ENCODE peak calls at places on chromosomes 12 and 14, in four cellular contexts. A, F, K and R are unnamed samples.

GRCh38 chr14:71661441-71661840 is 270.8 kb upstream of the RGS6 start:
- DNase-seq in F (no peak), A (no peak), K (no peak), R (no peak)

GRCh38 chr14:22563987-22564386 is 25.0 kb downstream of the DAD1 start:
- DNase-seq in A (no peak), K (no peak), F (no peak), R (no peak)

GRCh38 chr14:68607081-68607851 is 185.6 kb downstream of the ZFP36L1 start:
- DNase-seq in K (no peak), F (no peak), A (no peak), R (peak)

GRCh38 chr14:77542349-77543239 is 44.0 kb upstream of the ISM2 start:
- DNase-seq in K (no peak), A (no peak), F (no peak), R (peak)

GRCh38 chr14:85599939-85600338 is 70.0 kb downstream of the FLRT2 start:
- DNase-seq in K (peak), F (no peak), A (peak), R (no peak)

GRCh38 chr14:77406086-77406485 is 17.2 kb downstream of the NOXRED1 start:
- DNase-seq in A (no peak), K (no peak), F (no peak), R (no peak)

GRCh38 chr14:90406384-90406798 is 9.6 kb downstream of the CALM1 start:
- DNase-seq in F (no peak), K (no peak), A (no peak), R (no peak)

GRCh38 chr14:94161087-94161486 is 13.0 kb upstream of the PPP4R4 start:
- DNase-seq in A (no peak), K (no peak), F (no peak), R (no peak)

GRCh38 chr12:74415633-74416032 is 122.0 kb upstream of the ATXN7L3B start:
- DNase-seq in A (no peak), K (no peak), F (no peak), R (peak)

GRCh38 chr12:8527250-8528130 is 13.2 kb downstream of the CLEC4E start:
- DNase-seq in A (no peak), K (no peak), F (no peak), R (no peak)

GRCh38 chr12:88628856-88629509 is 48.7 kb upstream of the KITLG start:
- DNase-seq in K (no peak), A (no peak), F (no peak), R (no peak)

GRCh38 chr12:51357374-51358047 is 11.0 kb upstream of the CELA1 start:
- DNase-seq in K (no peak), F (no peak), A (no peak), R (no peak)

GRCh38 chr14:103527408-103528157 is 1.4 kb upstream of the TRMT61A start:
- DNase-seq in F (no peak), K (no peak), A (no peak), R (no peak)

GRCh38 chr12:24200013-24200412 is 250.5 kb upstream of the SOX5 start:
- DNase-seq in A (no peak), K (no peak), F (no peak), R (no peak)

GRCh38 chr12:110122929-110123328 is 1.2 kb upstream of the IFT81 start:
- DNase-seq in F (no peak), K (no peak), A (no peak), R (no peak)

GRCh38 chr14:68787235-68787727 is 5.6 kb downstream of the ZFP36L1 start:
- DNase-seq in K (no peak), A (no peak), F (no peak), R (peak)

GRCh38 chr12:7023096-7023495 is 4.8 kb upstream of the LPCAT3 start:
- DNase-seq in A (no peak), K (no peak), F (no peak), R (no peak)

GRCh38 chr14:51342226-51342625 is 102.2 kb downstream of the TMX1 start:
- DNase-seq in K (no peak), F (no peak), A (no peak), R (no peak)

GRCh38 chr14:64478634-64479250 is 13.4 kb downstream of the AKAP5 start:
- DNase-seq in K (no peak), A (no peak), F (no peak), R (no peak)

GRCh38 chr12:107035733-107036132 is 48.8 kb upstream of the MTERF2 start:
- DNase-seq in K (no peak), F (no peak), A (no peak), R (no peak)

GRCh38 chr12:117339104-117339503 is 22.3 kb downstream of the NOS1 start:
- DNase-seq in A (no peak), F (no peak), K (no peak), R (no peak)

GRCh38 chr12:83796527-83796926 is 1109.8 kb downstream of the TMTC2 start:
- DNase-seq in F (no peak), K (no peak), A (no peak), R (peak)